ENCODE peak calls at places on chromosomes 7 and 10, in ten cellular contexts. K is Peyer's patch, R is ovary, H is stomach, D is adrenal gland, V is gastrocnemius medialis, Y is spleen, B is uterus, U is HepG2, J is H54. C is an unnamed sample.

GRCh38 chr7:132415259-132415658 is 161.0 kb downstream of the PLXNA4 start:
- DNase-seq in J (no peak), B (no peak), D (no peak), Y (no peak), U (no peak), K (no peak), R (no peak), V (no peak), H (no peak), C (no peak)

GRCh38 chr7:130865408-130866236 is 131.6 kb upstream of the KLF14 start:
- DNase-seq in R (no peak), H (no peak), Y (no peak), B (no peak), K (no peak), V (no peak), D (no peak), U (no peak), J (no peak), C (peak)

GRCh38 chr7:146654048-146654447 is 537.4 kb downstream of the CNTNAP2 start:
- DNase-seq in D (no peak), R (no peak), J (no peak), K (no peak), V (no peak), U (no peak), Y (no peak), H (no peak), B (no peak), C (no peak)

GRCh38 chr10:17910144-17910789 is 41.5 kb upstream of the SLC39A12 start:
- DNase-seq in U (peak), V (no peak), K (no peak), J (peak), D (peak), H (no peak), Y (no peak), R (peak), B (peak), C (peak)

GRCh38 chr10:132512693-132513345 is 24.8 kb upstream of the INPP5A start:
- DNase-seq in R (no peak), J (no peak), U (no peak), B (no peak), V (no peak), K (no peak), Y (peak), H (no peak), D (peak), C (no peak)

GRCh38 chr10:8473205-8473604 is 418.7 kb downstream of the GATA3 start:
- DNase-seq in H (no peak), U (no peak), V (no peak), R (no peak), B (no peak), K (no peak), Y (no peak), J (no peak), D (no peak), C (no peak)

GRCh38 chr7:95501261-95501816 is 15.6 kb downstream of the ASB4 start:
- DNase-seq in H (no peak), R (no peak), D (no peak), V (no peak), K (no peak), J (no peak), B (no peak), Y (no peak), U (no peak), C (no peak)

GRCh38 chr10:88467835-88468485 is 115.2 kb downstream of the RNLS start:
- DNase-seq in K (no peak), V (no peak), U (no peak), J (no peak), B (no peak), H (no peak), D (no peak), R (no peak), Y (no peak), C (no peak)

GRCh38 chr7:23055582-23056178 is 41.8 kb upstream of the HYCC1 start:
- DNase-seq in D (peak), K (peak), J (peak), Y (no peak), R (no peak), V (peak), U (peak), H (peak), B (no peak), C (peak)

GRCh38 chr10:11521860-11522259 is 89.6 kb downstream of the USP6NL start:
- DNase-seq in R (no peak), V (no peak), H (no peak), U (no peak), D (no peak), K (no peak), J (no peak), B (no peak), Y (no peak), C (no peak)

GRCh38 chr10:114526497-114527238 is 122.4 kb upstream of the AFAP1L2 start:
- DNase-seq in V (peak), U (peak), H (peak), Y (peak), R (peak), B (peak), D (peak), K (peak), J (peak), C (peak)

GRCh38 chr7:102306916-102307677 is 20.4 kb downstream of the SH2B2 start:
- DNase-seq in D (peak), J (no peak), U (peak), H (peak), V (peak), Y (peak), B (no peak), K (peak), R (no peak), C (no peak)

GRCh38 chr10:110617455-110618162 is 26.5 kb upstream of the RBM20 start:
- DNase-seq in Y (no peak), U (no peak), R (no peak), B (no peak), H (no peak), V (no peak), K (no peak), D (no peak), J (no peak), C (no peak)

GRCh38 chr7:157086508-157087187 is 52.1 kb upstream of the UBE3C start:
- DNase-seq in D (no peak), J (no peak), U (no peak), B (no peak), H (no peak), K (no peak), V (no peak), Y (peak), R (no peak), C (no peak)

GRCh38 chr10:45376364-45376801 is 2.4 kb downstream of the ALOX5 start:
- DNase-seq in R (no peak), H (no peak), U (no peak), J (no peak), K (no peak), V (no peak), Y (no peak), B (no peak), D (no peak), C (no peak)

GRCh38 chr7:78080241-78080640 is 281.7 kb downstream of the PHTF2 start:
- DNase-seq in K (no peak), R (no peak), U (no peak), H (no peak), J (no peak), D (no peak), Y (no peak), V (no peak), B (no peak), C (no peak)

GRCh38 chr7:73740771-73741170 is 2.2 kb upstream of the ABHD11 start:
- DNase-seq in V (no peak), J (no peak), K (no peak), R (no peak), U (no peak), Y (no peak), B (no peak), H (no peak), D (no peak), C (no peak)

GRCh38 chr7:75937958-75938786 is 23.2 kb downstream of the POR start:
- DNase-seq in B (peak), R (peak), V (peak), U (no peak), J (peak), D (peak), H (no peak), Y (no peak), K (no peak), C (peak)

GRCh38 chr10:69807696-69808095 is 6.0 kb downstream of the COL13A1 start:
- DNase-seq in Y (peak), J (no peak), R (no peak), D (no peak), B (no peak), K (no peak), U (no peak), V (no peak), H (no peak), C (no peak)

GRCh38 chr7:29113384-29114102 is 32.8 kb downstream of the CPVL start:
- DNase-seq in K (no peak), Y (no peak), D (no peak), B (no peak), R (no peak), V (no peak), J (peak), H (no peak), U (peak), C (peak)

GRCh38 chr7:24366901-24367300 is 82.9 kb downstream of the NPY start:
- DNase-seq in Y (no peak), R (no peak), B (no peak), U (no peak), V (no peak), D (no peak), K (no peak), H (no peak), J (no peak), C (no peak)

GRCh38 chr7:46215987-46216567 is 295.0 kb upstream of the IGFBP3 start:
- DNase-seq in K (no peak), Y (no peak), H (peak), D (no peak), V (no peak), U (peak), R (no peak), B (no peak), J (no peak), C (no peak)

GRCh38 chr7:140456627-140457051 is 22.7 kb downstream of the MKRN1 start:
- DNase-seq in J (no peak), B (no peak), K (no peak), R (no peak), V (no peak), H (no peak), D (no peak), Y (no peak), U (peak), C (no peak)

GRCh38 chr7:155961241-155962190 is 149.3 kb upstream of the SHH start:
- DNase-seq in V (no peak), Y (no peak), J (peak), U (peak), D (no peak), R (peak), B (no peak), H (peak), K (no peak), C (no peak)

GRCh38 chr10:100829933-100830727 is 82.6 kb upstream of the SLF2 start:
- DNase-seq in J (no peak), K (no peak), R (no peak), B (no peak), U (no peak), D (no peak), H (no peak), Y (no peak), V (no peak), C (no peak)

GRCh38 chr10:110355922-110356627 is 51.4 kb upstream of the SMNDC1 start:
- DNase-seq in U (no peak), D (no peak), Y (no peak), K (peak), R (no peak), B (no peak), V (no peak), H (no peak), J (no peak), C (no peak)

GRCh38 chr7:40200791-40201190 is 66.0 kb downstream of the SUGCT start:
- DNase-seq in D (no peak), K (no peak), R (no peak), Y (no peak), J (no peak), V (no peak), U (no peak), H (no peak), B (no peak), C (no peak)

GRCh38 chr7:70408477-70408876 is 723.5 kb upstream of the GALNT17 start:
- DNase-seq in J (no peak), U (no peak), H (no peak), D (no peak), B (no peak), K (no peak), R (no peak), V (no peak), Y (no peak), C (no peak)

DNA sequence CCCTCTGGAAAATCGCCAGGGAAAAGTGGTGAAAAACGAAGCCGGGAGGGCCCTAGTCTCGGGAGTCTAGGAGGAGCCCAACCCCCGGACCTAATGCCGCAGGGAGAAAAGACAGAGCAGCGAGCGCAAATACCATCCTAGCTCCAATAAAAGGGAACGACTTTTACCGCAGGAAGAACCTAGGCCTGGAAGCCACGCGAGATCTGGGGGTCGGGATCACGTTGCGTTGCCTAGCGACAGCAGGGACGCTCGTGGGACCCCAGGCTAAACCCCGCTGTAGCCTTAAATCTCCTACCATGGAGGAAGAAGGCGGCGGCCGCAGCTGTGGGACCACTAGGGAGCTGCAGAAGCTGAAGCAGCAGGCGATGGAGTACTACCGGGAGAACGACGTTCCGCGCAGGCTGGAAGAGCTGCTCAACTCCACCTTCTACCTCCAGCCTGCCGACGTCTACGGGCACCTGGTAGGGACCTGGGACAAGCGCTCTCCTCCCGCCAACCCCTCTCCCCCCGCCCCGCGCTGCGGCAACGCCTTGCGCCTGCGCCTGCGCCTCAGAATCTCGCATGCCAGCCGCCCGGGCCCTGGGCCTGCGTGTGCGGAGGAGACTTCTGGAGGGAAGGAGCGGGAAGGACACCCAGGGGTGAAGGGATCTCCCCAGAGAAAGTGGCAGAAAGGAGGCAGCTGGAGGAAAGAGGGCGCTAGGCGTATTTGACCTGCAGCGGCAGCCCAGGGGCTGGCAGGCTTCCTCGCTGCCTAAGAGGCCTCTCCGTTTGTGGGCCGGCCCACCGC is at the start of gene ENO4:
- DNase-seq in J (peak), K (peak), V (no peak), D (peak), R (peak), U (peak), B (peak), Y (peak), H (peak), C (no peak)
- TF ChIP-seq POLR2A in J (peak), K (no peak), V (no peak), D (no peak), R (no peak), U (no peak), B (no peak), Y (no peak), H (no peak), C (no peak)

DNA sequence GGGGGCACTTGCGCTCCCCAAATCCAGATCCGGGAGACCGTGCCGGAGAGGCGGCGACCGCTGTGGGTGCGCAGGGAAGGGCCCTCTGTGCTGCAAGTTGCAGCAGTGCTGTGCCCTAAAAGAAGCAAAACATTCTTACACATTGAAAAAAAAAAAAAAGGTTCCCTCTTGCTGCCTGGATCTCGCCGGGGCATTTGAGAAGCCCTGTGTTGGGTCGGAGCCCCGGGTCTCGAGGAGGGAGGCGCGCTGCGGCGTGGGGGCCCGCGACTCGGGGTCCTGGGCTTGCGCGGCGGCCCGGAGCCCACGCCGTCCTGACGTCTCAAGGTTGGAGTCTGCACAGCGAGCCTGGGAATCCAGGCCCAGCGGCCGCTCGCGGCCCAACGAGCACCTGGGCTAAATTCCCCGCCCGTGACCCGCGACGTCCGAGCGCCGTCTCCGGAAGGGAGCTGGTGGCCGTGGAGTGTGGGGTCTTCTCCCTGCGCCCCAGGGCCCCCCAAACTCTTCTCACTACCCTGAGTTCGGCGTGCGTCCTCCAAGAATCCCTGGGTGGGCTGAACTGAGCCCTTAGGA is 1.3 kb upstream of the CTBP2 start:
- DNase-seq in K (no peak), Y (peak), D (no peak), H (peak), U (no peak), V (no peak), J (no peak), R (peak), B (peak), C (no peak)
- TF ChIP-seq POLR2A in K (no peak), Y (no peak), D (no peak), H (no peak), U (no peak), V (no peak), J (peak), R (no peak), B (no peak), C (no peak)

DNA sequence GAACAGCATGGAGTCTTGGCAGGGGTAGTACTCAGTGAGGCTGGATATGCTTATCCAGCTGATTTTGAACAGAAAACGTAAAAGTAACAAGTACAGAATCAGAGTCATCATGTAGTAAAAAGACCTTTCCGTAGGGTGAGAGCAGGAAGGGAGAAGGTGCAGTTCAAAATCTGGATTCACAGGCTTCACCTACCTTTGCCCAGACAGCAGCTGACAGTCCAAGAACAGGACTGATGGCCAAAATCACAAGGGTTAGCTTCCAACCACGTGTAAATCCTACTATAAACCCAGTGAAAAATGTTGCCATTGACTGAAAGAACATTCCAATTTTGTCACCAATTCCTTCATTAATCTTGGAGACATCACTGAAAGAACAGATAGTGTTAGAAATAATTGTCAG is 34.8 kb downstream of the ABCB1 start:
- DNase-seq in U (no peak), R (no peak), Y (no peak), B (no peak), D (no peak), J (no peak), K (no peak), V (no peak), H (no peak), C (no peak)
- TF ChIP-seq POLR2A in U (no peak), R (no peak), Y (no peak), B (no peak), D (no peak), J (no peak), K (no peak), V (no peak), H (no peak), C (no peak)

GRCh38 chr10:57884965-57885617 is 382.6 kb downstream of the IPMK start:
- DNase-seq in K (no peak), D (no peak), U (no peak), B (no peak), H (no peak), R (no peak), Y (no peak), V (no peak), J (no peak), C (no peak)
- TF ChIP-seq POLR2A in K (no peak), D (no peak), U (no peak), B (no peak), H (no peak), R (no peak), Y (no peak), V (no peak), J (no peak), C (no peak)

GRCh38 chr10:38008006-38008405 is 2.5 kb upstream of the ZNF33A start:
- DNase-seq in B (no peak), D (no peak), K (no peak), U (no peak), J (no peak), V (no peak), H (no peak), Y (no peak), R (no peak), C (no peak)

GRCh38 chr10:38007551-38007950 is 2.9 kb upstream of the ZNF33A start:
- DNase-seq in U (no peak), H (no peak), B (no peak), J (no peak), K (no peak), D (no peak), R (no peak), V (no peak), Y (no peak), C (no peak)

DNA sequence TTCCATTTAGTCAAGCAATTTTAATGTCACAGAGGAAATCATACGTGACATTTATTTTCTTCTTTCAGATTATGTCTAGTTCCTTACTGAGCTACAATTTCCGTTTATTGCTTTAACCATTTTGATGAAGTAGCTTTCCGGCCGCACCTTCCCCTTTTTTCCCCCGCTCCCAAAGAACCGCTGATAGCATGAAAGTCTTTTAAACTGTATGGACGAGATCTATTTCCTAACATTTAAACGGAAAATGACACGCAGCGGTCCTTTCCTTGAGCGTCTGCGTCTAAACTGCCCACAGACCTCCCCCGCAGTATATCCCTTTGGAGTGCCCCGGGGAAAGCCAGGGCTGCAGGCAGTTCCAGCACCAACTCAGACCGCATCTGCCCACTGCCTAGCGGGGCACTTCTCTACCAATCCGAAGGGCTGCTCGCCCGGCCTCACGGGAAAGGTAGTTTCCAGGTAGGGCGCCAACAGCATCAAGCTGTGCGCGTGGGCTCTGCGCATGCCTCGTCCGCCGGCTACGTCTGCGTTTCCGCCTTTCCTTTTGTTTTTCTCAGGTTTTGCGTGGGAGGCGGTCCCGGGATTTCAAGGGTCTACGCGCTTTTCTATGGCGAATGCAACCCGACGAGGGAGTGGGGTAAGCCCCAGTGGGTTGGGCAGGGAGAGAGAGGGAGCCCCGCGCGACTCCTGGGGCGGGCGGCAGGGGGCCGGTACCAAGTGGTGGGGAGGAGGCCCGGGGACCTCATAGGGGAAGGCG is at the start of gene ZNF33A:
- DNase-seq in D (peak), H (peak), Y (peak), U (peak), B (peak), V (peak), R (peak), J (peak), K (peak), C (peak)
- TF ChIP-seq POLR2A in D (peak), H (no peak), Y (peak), U (no peak), B (peak), V (peak), R (peak), J (peak), K (peak), C (peak)

GRCh38 chr10:92591550-92592140 is 1.3 kb upstream of the KIF11 start:
- DNase-seq in V (peak), Y (peak), K (peak), R (peak), B (peak), H (peak), U (peak), J (peak), D (peak), C (peak)
- TF ChIP-seq POLR2A in V (peak), Y (no peak), K (peak), R (peak), B (peak), H (no peak), U (peak), J (peak), D (peak), C (peak)

GRCh38 chr10:103772096-103772845 is 83.1 kb downstream of the SH3PXD2A start:
- DNase-seq in D (peak), B (peak), R (peak), V (peak), H (peak), K (peak), Y (peak), U (no peak), J (no peak), C (peak)
- TF ChIP-seq POLR2A in D (no peak), B (peak), R (no peak), V (peak), H (no peak), K (no peak), Y (no peak), U (no peak), J (no peak), C (no peak)

C was measured in erythroblast.